ENCODE peak calls at places on chromosomes 3 and 15, in nine cellular contexts. R is neural progenitor cell; B is dorsolateral prefrontal cortex; V is dermis microvascular lymphatic vessel endothelial cell; F is stimulated activated CD8-positive, alpha-beta memory T cell treated with anti-CD3 and anti-CD28 coated beads, Interleukin-15, amount 100 ng/mL, for 4 hours; J is brain microvascular endothelial cell; S is naive thymus-derived CD8-positive, alpha-beta T cell; A is activated T-cell treated with anti-CD3 and anti-CD28 coated beads for 1 hour; C is astrocyte of the spinal cord. D is an unnamed sample.

GRCh38 chr3:186788482-186789370 is 5.3 kb downstream of the EIF4A2 start:
- DNase-seq in B (no peak), C (no peak), J (no peak), S (no peak), R (no peak), V (no peak), A (no peak), F (no peak), D (no peak)

GRCh38 chr3:175337631-175338030 is 478.5 kb downstream of the NAALADL2 start:
- DNase-seq in C (no peak), F (no peak), B (no peak), S (no peak), R (no peak), A (no peak), J (no peak), V (no peak), D (no peak)

GRCh38 chr3:31219131-31219843 is 313.4 kb upstream of the STT3B start:
- DNase-seq in A (no peak), B (no peak), F (no peak), V (no peak), S (no peak), R (no peak), J (peak), C (peak), D (peak)

GRCh38 chr15:36005542-36005941 is 459.6 kb upstream of the DPH6 start:
- DNase-seq in V (peak), S (no peak), A (no peak), B (no peak), R (no peak), J (no peak), C (no peak), F (no peak), D (no peak)

GRCh38 chr3:197490098-197490497 is 65.7 kb downstream of the BDH1 start:
- DNase-seq in C (peak), J (peak), R (no peak), B (no peak), F (no peak), S (no peak), V (peak), A (no peak), D (peak)

GRCh38 chr3:33355611-33356010 is 78.4 kb downstream of the FBXL2 start:
- DNase-seq in B (no peak), R (no peak), V (no peak), F (no peak), S (no peak), C (peak), J (peak), A (no peak), D (peak)

GRCh38 chr15:62280625-62281024 is 115.5 kb upstream of the C2CD4B start:
- DNase-seq in V (no peak), B (no peak), J (no peak), A (no peak), F (no peak), C (no peak), R (no peak), S (no peak), D (no peak)

GRCh38 chr3:146747928-146748327 is 142.8 kb upstream of the PLSCR5 start:
- DNase-seq in B (no peak), J (peak), S (no peak), R (no peak), F (no peak), C (peak), V (peak), A (no peak), D (peak)

GRCh38 chr3:170644711-170645110 is 58.8 kb upstream of the SLC7A14 start:
- DNase-seq in V (no peak), S (no peak), R (no peak), C (no peak), F (no peak), A (no peak), J (no peak), B (no peak), D (no peak)

GRCh38 chr3:65575376-65575840 is 463.3 kb downstream of the MAGI1 start:
- DNase-seq in F (no peak), R (no peak), V (no peak), C (peak), B (no peak), A (no peak), S (no peak), J (peak), D (peak)

GRCh38 chr15:96365781-96366525 is 35.5 kb downstream of the NR2F2 start:
- DNase-seq in V (no peak), J (no peak), C (no peak), S (no peak), R (peak), A (no peak), F (no peak), B (no peak), D (no peak)

GRCh38 chr3:52787672-52788625 is 6.6 kb upstream of the ITIH3 start:
- DNase-seq in A (no peak), R (no peak), S (no peak), F (no peak), V (no peak), C (no peak), J (no peak), B (no peak), D (peak)

GRCh38 chr3:56547486-56547885 is 9.5 kb upstream of the CCDC66 start:
- DNase-seq in F (no peak), S (no peak), J (no peak), B (no peak), A (no peak), V (no peak), C (no peak), R (no peak), D (no peak)

GRCh38 chr3:4826237-4827100 is 152.8 kb upstream of the BHLHE40 start:
- DNase-seq in J (no peak), V (peak), R (no peak), A (no peak), F (no peak), C (peak), S (no peak), B (peak), D (peak)

GRCh38 chr3:119380697-119381096 is 82.7 kb downstream of the TMEM39A start:
- DNase-seq in F (no peak), B (no peak), A (no peak), S (no peak), R (no peak), J (no peak), V (peak), C (no peak), D (peak)

GRCh38 chr15:64763874-64764273 is 11.5 kb downstream of the RBPMS2 start:
- DNase-seq in C (no peak), F (no peak), V (no peak), J (no peak), R (no peak), A (no peak), B (no peak), S (no peak), D (no peak)

D was measured in LHCN-M2.